ENCODE peak calls at places on chromosomes 16 and 17, in five cellular contexts. One of them, this sample, is unnamed.

GRCh38 chr17:15659663-15660062 is 24.4 kb downstream of the TRIM16 start:
- DNase-seq in GM12864: no peak
- DNase-seq in AG04449: no peak
- DNase-seq in endothelial cell: no peak
- DNase-seq in vagina: no peak
- DNase-seq in this sample: no peak

GRCh38 chr17:41734139-41734948 is at the start of gene HAP1:
- DNase-seq in GM12864: no peak
- DNase-seq in AG04449: no peak
- DNase-seq in endothelial cell: peak
- DNase-seq in vagina: no peak
- DNase-seq in this sample: no peak

GRCh38 chr17:39699818-39700147 is at the start of gene ERBB2:
- DNase-seq in GM12864: no peak
- DNase-seq in AG04449: peak
- DNase-seq in endothelial cell: peak
- DNase-seq in vagina: no peak
- DNase-seq in this sample: peak

GRCh38 chr17:8413938-8414337 is 16.3 kb upstream of the RNF222 start:
- DNase-seq in GM12864: no peak
- DNase-seq in AG04449: no peak
- DNase-seq in endothelial cell: no peak
- DNase-seq in vagina: no peak
- DNase-seq in this sample: no peak

GRCh38 chr17:66448008-66448644 is 145.7 kb downstream of the PRKCA start:
- DNase-seq in GM12864: no peak
- DNase-seq in AG04449: no peak
- DNase-seq in endothelial cell: no peak
- DNase-seq in vagina: no peak
- DNase-seq in this sample: no peak

GRCh38 chr17:6596511-6596910 is 40.2 kb upstream of the PITPNM3 start:
- DNase-seq in GM12864: no peak
- DNase-seq in AG04449: no peak
- DNase-seq in endothelial cell: no peak
- DNase-seq in vagina: no peak
- DNase-seq in this sample: no peak

GRCh38 chr17:2179615-2180295 is 123.8 kb downstream of the SMG6 start:
- DNase-seq in GM12864: no peak
- DNase-seq in AG04449: no peak
- DNase-seq in endothelial cell: no peak
- DNase-seq in vagina: no peak
- DNase-seq in this sample: peak

GRCh38 chr17:82216301-82217119 is 3.9 kb upstream of the CCDC57 start:
- DNase-seq in GM12864: peak
- DNase-seq in AG04449: peak
- DNase-seq in endothelial cell: no peak
- DNase-seq in vagina: no peak
- DNase-seq in this sample: no peak

GRCh38 chr17:67718325-67718941 is 697 bp downstream of the NOL11 start:
- DNase-seq in GM12864: no peak
- DNase-seq in AG04449: no peak
- DNase-seq in endothelial cell: no peak
- DNase-seq in vagina: no peak
- DNase-seq in this sample: no peak

GRCh38 chr17:79965806-79966205 is 69.9 kb downstream of the TBC1D16 start:
- DNase-seq in GM12864: no peak
- DNase-seq in AG04449: no peak
- DNase-seq in endothelial cell: no peak
- DNase-seq in vagina: no peak
- DNase-seq in this sample: no peak

GRCh38 chr17:48374650-48375230 is 55.3 kb downstream of the SKAP1 start:
- DNase-seq in GM12864: peak
- DNase-seq in AG04449: no peak
- DNase-seq in endothelial cell: peak
- DNase-seq in vagina: no peak
- DNase-seq in this sample: no peak

GRCh38 chr16:14529010-14529669 is 100.9 kb downstream of the PARN start:
- DNase-seq in GM12864: peak
- DNase-seq in AG04449: peak
- DNase-seq in endothelial cell: peak
- DNase-seq in vagina: no peak
- DNase-seq in this sample: peak

GRCh38 chr17:52824542-52824941 is 666.0 kb upstream of the CA10 start:
- DNase-seq in GM12864: no peak
- DNase-seq in AG04449: no peak
- DNase-seq in endothelial cell: no peak
- DNase-seq in vagina: no peak
- DNase-seq in this sample: no peak

DNA sequence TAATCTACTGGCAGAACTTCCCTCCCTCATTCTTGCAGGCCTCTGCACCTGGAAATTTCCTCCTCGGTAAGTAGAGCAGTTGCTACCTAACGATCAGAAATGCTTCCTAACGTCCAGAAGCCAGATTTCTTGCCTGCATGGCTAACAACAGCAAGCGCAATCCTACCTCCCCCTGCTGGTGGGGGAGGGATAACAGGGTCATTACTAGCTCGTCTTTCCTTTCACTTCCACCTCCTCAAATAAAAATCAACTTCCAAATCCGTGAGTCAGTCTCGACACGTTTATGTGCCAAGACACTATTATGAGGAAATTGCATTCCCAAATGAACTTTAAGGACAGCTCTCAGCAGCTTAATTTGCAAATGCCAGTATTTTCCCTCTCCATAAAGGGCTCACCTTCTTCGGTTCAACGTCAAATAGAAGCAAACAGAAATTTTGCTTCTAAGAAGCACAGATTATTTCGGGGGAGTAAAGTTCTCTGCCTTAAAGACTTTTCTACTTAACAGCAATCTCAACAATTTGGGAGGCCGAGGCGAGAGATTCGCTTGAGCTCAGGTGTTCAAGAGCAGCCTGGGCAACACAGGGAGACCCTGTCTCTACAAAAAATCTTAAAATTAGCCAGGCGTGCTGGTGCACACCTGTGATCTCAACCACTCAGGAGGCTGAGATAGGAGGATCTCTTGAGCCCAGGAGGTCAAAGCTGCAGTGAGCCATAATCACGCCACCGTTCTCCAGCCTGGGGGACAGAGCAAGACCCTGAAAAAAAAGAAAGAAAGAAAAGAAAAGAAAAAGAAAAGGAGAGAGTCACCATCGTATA is 188.6 kb upstream of the PSMD7 start:
- DNase-seq in GM12864: no peak
- DNase-seq in AG04449: no peak
- DNase-seq in endothelial cell: peak
- DNase-seq in vagina: no peak
- DNase-seq in this sample: no peak
- TF ChIP-seq CTCF in GM12864: peak
- TF ChIP-seq CTCF in AG04449: peak
- TF ChIP-seq CTCF in endothelial cell: peak
- TF ChIP-seq CTCF in vagina: no peak
- TF ChIP-seq CTCF in this sample: peak

GRCh38 chr16:86498155-86498651 is 12.1 kb upstream of the FOXF1 start:
- DNase-seq in GM12864: no peak
- DNase-seq in AG04449: no peak
- DNase-seq in endothelial cell: no peak
- DNase-seq in vagina: no peak
- DNase-seq in this sample: no peak
- TF ChIP-seq CTCF in GM12864: no peak
- TF ChIP-seq CTCF in AG04449: peak
- TF ChIP-seq CTCF in endothelial cell: no peak
- TF ChIP-seq CTCF in vagina: no peak
- TF ChIP-seq CTCF in this sample: no peak

DNA sequence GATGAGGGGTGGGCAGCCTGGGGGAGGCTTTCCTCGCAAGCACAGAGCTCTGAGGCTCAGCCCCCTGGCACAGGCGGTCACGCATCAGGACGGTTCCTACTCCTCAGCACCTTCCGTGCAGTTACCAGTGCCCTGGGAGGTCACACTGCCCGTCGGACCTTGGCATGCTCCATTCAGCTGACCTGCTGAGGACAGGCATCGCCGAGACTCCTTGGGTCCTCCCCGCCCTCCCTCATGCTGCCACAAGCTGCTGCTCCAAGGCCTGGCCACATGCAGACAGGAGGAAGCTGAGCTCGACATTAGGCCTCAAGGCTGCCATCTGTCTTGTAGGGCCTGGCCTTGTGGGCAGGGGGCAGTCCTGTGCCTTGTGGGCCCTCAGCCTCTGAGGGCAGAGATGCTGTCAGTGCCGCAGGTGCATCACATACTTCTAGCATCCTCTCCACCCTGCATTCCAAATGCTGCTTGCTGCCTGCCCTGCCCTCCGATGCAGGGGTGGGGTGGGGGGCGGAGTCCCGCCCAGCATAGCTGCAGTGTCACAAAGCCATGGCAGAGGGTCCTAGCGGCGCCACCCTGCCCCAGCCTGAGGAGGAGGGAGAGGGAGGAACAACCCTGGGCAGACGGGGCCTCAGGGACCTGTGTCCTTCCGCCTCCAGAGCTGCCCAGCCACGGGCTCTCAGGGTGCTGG is 9.3 kb downstream of the C16orf90 start:
- DNase-seq in GM12864: no peak
- DNase-seq in AG04449: no peak
- DNase-seq in endothelial cell: no peak
- DNase-seq in vagina: no peak
- DNase-seq in this sample: no peak
- TF ChIP-seq CTCF in GM12864: no peak
- TF ChIP-seq CTCF in AG04449: no peak
- TF ChIP-seq CTCF in endothelial cell: no peak
- TF ChIP-seq CTCF in vagina: no peak
- TF ChIP-seq CTCF in this sample: no peak

DNA sequence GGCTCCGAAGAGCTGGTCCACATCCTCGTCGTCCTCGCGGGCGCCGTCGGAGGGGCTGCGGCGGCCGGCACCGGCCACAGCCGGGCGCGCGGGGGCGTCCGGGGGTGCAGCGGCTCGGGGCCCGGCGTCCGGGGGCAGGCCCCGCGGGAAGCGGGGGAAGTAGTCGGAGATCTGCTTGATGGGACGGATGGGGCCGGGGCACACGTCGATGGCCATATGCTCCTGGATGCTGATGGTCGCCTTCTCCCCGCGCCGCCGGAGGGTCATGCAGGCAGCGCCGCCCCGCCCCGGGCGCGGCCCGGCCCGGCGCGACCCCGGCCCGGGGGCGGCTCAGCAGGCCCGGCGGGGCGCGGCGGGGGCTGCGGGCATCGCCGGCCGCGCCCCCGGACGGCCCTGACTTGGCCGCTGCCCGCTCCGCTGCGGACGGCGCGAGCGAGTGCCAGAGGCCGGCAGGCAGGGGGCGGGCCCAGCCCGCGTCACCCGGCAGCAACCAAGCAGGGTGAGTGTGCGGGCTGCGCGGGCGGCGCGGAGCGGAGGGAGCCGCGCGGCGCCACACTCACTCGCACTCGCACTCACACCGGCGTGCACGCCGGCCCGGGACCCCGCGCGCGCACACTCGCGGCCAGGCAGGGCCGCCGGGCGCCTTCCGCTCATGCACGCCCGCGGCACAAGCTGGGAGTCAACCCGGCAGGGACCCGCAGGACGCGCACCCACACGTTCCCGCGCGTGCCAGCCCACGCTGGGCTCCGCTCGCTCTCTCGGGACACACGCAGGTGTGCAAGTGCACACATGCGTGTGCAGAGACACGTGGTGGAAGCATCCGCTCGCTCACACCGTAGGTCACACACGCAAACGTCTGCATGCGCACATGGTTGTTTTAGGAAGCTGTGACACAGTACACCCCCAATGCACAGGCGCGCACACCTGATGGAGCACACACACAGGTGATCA is at the start of gene DOC2B:
- DNase-seq in GM12864: no peak
- DNase-seq in AG04449: no peak
- DNase-seq in endothelial cell: peak
- DNase-seq in vagina: no peak
- DNase-seq in this sample: peak
- TF ChIP-seq CTCF in GM12864: no peak
- TF ChIP-seq CTCF in AG04449: no peak
- TF ChIP-seq CTCF in endothelial cell: no peak
- TF ChIP-seq CTCF in vagina: no peak
- TF ChIP-seq CTCF in this sample: no peak

GRCh38 chr17:73104450-73104849 is 12.0 kb upstream of the SLC39A11 start:
- DNase-seq in GM12864: no peak
- DNase-seq in AG04449: no peak
- DNase-seq in endothelial cell: no peak
- DNase-seq in vagina: no peak
- DNase-seq in this sample: no peak

GRCh38 chr17:73105448-73105847 is 13.0 kb upstream of the SLC39A11 start:
- DNase-seq in GM12864: no peak
- DNase-seq in AG04449: no peak
- DNase-seq in endothelial cell: no peak
- DNase-seq in vagina: no peak
- DNase-seq in this sample: no peak

GRCh38 chr17:73103661-73104335 is 11.3 kb upstream of the SLC39A11 start:
- DNase-seq in GM12864: no peak
- DNase-seq in AG04449: no peak
- DNase-seq in endothelial cell: no peak
- DNase-seq in vagina: no peak
- DNase-seq in this sample: no peak

DNA sequence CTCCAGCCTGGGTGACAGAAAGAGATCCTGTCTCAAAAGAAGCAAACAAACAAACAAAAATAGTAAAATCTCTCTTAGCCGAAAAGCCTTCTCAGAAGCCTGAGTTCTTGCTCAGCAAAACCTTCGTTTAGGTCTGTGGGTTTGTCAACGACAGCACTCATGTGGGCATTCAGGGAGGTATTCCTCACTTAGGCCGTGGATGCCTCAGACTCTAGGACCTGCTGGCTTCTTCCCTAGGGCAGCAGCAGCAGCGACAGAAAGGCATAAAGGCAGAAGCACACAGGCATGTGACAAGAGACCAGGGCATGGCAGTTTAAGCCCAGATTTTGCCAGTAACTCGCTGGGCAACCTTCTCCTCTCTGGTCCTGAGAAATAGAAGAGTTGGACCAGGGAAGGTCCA is 17.1 kb upstream of the SLC39A11 start:
- DNase-seq in GM12864: no peak
- DNase-seq in AG04449: no peak
- DNase-seq in endothelial cell: no peak
- DNase-seq in vagina: no peak
- DNase-seq in this sample: no peak
- TF ChIP-seq CTCF in GM12864: no peak
- TF ChIP-seq CTCF in AG04449: no peak
- TF ChIP-seq CTCF in endothelial cell: no peak
- TF ChIP-seq CTCF in vagina: no peak
- TF ChIP-seq CTCF in this sample: no peak